ENCODE peak calls at places on chromosomes 12 and 14, in six cellular contexts. M is ELR, C is T-helper 2 cell, B is HepG2, N is iris pigment epithelial cell, H is anterior cingulate cortex. V is an unnamed sample.

GRCh38 chr12:54417712-54418440 is 1.2 kb downstream of the ITGA5 start:
- DNase-seq in M (peak), C (no peak), B (no peak), N (no peak), H (no peak), V (no peak)

GRCh38 chr12:56633465-56634241 is 3.5 kb upstream of the BAZ2A start:
- DNase-seq in M (no peak), C (no peak), B (no peak), N (no peak), H (no peak), V (no peak)

GRCh38 chr14:101471723-101472517 is 89.4 kb upstream of the DIO3 start:
- DNase-seq in M (no peak), C (no peak), B (no peak), N (no peak), H (no peak), V (no peak)

GRCh38 chr14:94387051-94388026 is 1.1 kb downstream of the SERPINA1 start:
- DNase-seq in M (no peak), C (no peak), B (no peak), N (no peak), H (no peak), V (no peak)

GRCh38 chr12:121794532-121795028 is 1.1 kb upstream of the RHOF start:
- DNase-seq in M (no peak), C (no peak), B (no peak), N (no peak), H (no peak), V (no peak)

GRCh38 chr14:67515386-67516079 is 17.6 kb upstream of the PLEKHH1 start:
- DNase-seq in M (peak), C (peak), B (no peak), N (no peak), H (peak), V (peak)

GRCh38 chr12:121811434-121812319 is 7.9 kb downstream of the SETD1B start:
- DNase-seq in M (peak), C (peak), B (peak), N (peak), H (peak), V (peak)

GRCh38 chr14:26531894-26532293 is 65.9 kb downstream of the NOVA1 start:
- DNase-seq in M (no peak), C (no peak), B (peak), N (peak), H (no peak), V (no peak)

GRCh38 chr12:68482660-68483059 is 128.0 kb upstream of the RAP1B start:
- DNase-seq in M (no peak), C (no peak), B (no peak), N (no peak), H (no peak), V (no peak)

GRCh38 chr12:116455540-116456306 is 103.5 kb upstream of the MAP1LC3B2 start:
- DNase-seq in M (peak), C (no peak), B (no peak), N (peak), H (no peak), V (no peak)

GRCh38 chr12:27179399-27180214 is 64.5 kb upstream of the STK38L start:
- DNase-seq in M (peak), C (no peak), B (peak), N (peak), H (no peak), V (no peak)

GRCh38 chr14:100523536-100524025 is 63.6 kb downstream of the BEGAIN start:
- DNase-seq in M (no peak), C (no peak), B (no peak), N (no peak), H (no peak), V (no peak)

GRCh38 chr14:94056579-94057308 is 24.3 kb downstream of the DDX24 start:
- DNase-seq in M (no peak), C (no peak), B (no peak), N (peak), H (no peak), V (no peak)

GRCh38 chr12:53279283-53279869 is 11.3 kb downstream of the ESPL1 start:
- DNase-seq in M (no peak), C (no peak), B (peak), N (no peak), H (no peak), V (no peak)

GRCh38 chr14:67186369-67186768 is 2.9 kb upstream of the GARIN2 start:
- DNase-seq in M (no peak), C (no peak), B (no peak), N (no peak), H (no peak), V (no peak)

GRCh38 chr14:37842106-37842505 is 246.7 kb downstream of the TTC6 start:
- DNase-seq in M (no peak), C (no peak), B (no peak), N (no peak), H (no peak), V (no peak)

GRCh38 chr12:130711751-130712150 is 4.3 kb downstream of the RIMBP2 start:
- DNase-seq in M (no peak), C (no peak), B (no peak), N (no peak), H (no peak), V (no peak)

GRCh38 chr14:105375635-105376057 is 22.7 kb upstream of the TEX22 start:
- DNase-seq in M (peak), C (peak), B (no peak), N (peak), H (no peak), V (no peak)

GRCh38 chr12:124658302-124658701 is 90.9 kb upstream of the NCOR2 start:
- DNase-seq in M (no peak), C (no peak), B (no peak), N (no peak), H (no peak), V (no peak)

GRCh38 chr14:44204061-44204815 is 302.8 kb downstream of the FSCB start:
- DNase-seq in M (peak), C (no peak), B (no peak), N (peak), H (no peak), V (no peak)

GRCh38 chr12:33432992-33433391 is 6.6 kb downstream of the SYT10 start:
- DNase-seq in M (no peak), C (no peak), B (no peak), N (no peak), H (no peak), V (no peak)

GRCh38 chr12:48084066-48084465 is 21.8 kb downstream of the SENP1 start:
- DNase-seq in M (peak), C (no peak), B (no peak), N (peak), H (no peak), V (no peak)

GRCh38 chr14:53956427-53957201 is at the start of gene BMP4:
- DNase-seq in M (peak), C (no peak), B (peak), N (no peak), H (no peak), V (no peak)

GRCh38 chr14:96264850-96265249 is 8.8 kb downstream of the BDKRB1 start:
- DNase-seq in M (peak), C (no peak), B (no peak), N (no peak), H (no peak), V (no peak)

GRCh38 chr12:56684745-56685369 is 3.2 kb downstream of the PTGES3 start:
- DNase-seq in M (no peak), C (no peak), B (no peak), N (no peak), H (no peak), V (peak)

GRCh38 chr12:92537235-92537960 is 165.4 kb upstream of the PLEKHG7 start:
- DNase-seq in M (no peak), C (no peak), B (no peak), N (peak), H (no peak), V (no peak)

GRCh38 chr14:45743884-45744283 is 490.9 kb upstream of the MIS18BP1 start:
- DNase-seq in M (no peak), C (no peak), B (no peak), N (no peak), H (no peak), V (no peak)

GRCh38 chr12:91523831-91524230 is 341.2 kb upstream of the DCN start:
- DNase-seq in M (no peak), C (no peak), B (no peak), N (no peak), H (no peak), V (no peak)

GRCh38 chr14:53888535-53889386 is 67.9 kb downstream of the BMP4 start:
- DNase-seq in M (no peak), C (no peak), B (peak), N (no peak), H (no peak), V (no peak)

GRCh38 chr14:81453166-81453766 is 53.1 kb upstream of the STON2 start:
- DNase-seq in M (peak), C (peak), B (peak), N (peak), H (peak), V (no peak)

GRCh38 chr14:36717363-36717762 is 55.7 kb downstream of the PAX9 start:
- DNase-seq in M (no peak), C (no peak), B (peak), N (no peak), H (no peak), V (no peak)

GRCh38 chr12:125794401-125794800 is 729.2 kb downstream of the AACS start:
- DNase-seq in M (no peak), C (no peak), B (no peak), N (peak), H (no peak), V (no peak)